ENCODE peak calls at places on chromosomes 6 and 20, in four cellular contexts. L is cardiac fibroblast, W is mucosa of descending colon, B is HepG2. F is an unnamed sample.

GRCh38 chr20:58574014-58574413 is 58.8 kb upstream of the APCDD1L start:
- DNase-seq in L (no peak), W (no peak), B (no peak), F (no peak)

GRCh38 chr6:25359191-25359861 is 80.2 kb downstream of the CARMIL1 start:
- DNase-seq in L (peak; percentile 56), W (no peak), B (no peak), F (peak; percentile 80)

GRCh38 chr6:169970306-169970988 is 219.0 kb downstream of the ERMARD start:
- DNase-seq in L (no peak), W (no peak), B (no peak), F (no peak)

GRCh38 chr20:31936430-31936829 is 15.4 kb downstream of the PDRG1 start:
- DNase-seq in L (no peak), W (no peak), B (no peak), F (no peak)

GRCh38 chr6:82129814-82130213 is 117.7 kb downstream of the IBTK start:
- DNase-seq in L (no peak), W (no peak), B (peak; percentile 10), F (no peak)

GRCh38 chr6:169253745-169254238 is at the start of gene THBS2:
- DNase-seq in L (peak; percentile 93), W (no peak), B (no peak), F (peak; percentile 93)

GRCh38 chr20:37265152-37265551 is 3.5 kb upstream of the GHRH start:
- DNase-seq in L (no peak), W (no peak), B (no peak), F (no peak)

GRCh38 chr6:27049863-27050781 is 197.4 kb upstream of the PRSS16 start:
- DNase-seq in L (no peak), W (no peak), B (no peak), F (no peak)

GRCh38 chr6:9292975-9293374 is 857.6 kb upstream of the SLC35B3 start:
- DNase-seq in L (no peak), W (no peak), B (no peak), F (no peak)

GRCh38 chr6:119138906-119139541 is 60.6 kb upstream of the FAM184A start:
- DNase-seq in L (no peak), W (no peak), B (no peak), F (no peak)

GRCh38 chr20:41152108-41152757 is 14.9 kb downstream of the PLCG1 start:
- DNase-seq in L (no peak), W (no peak), B (no peak), F (no peak)

GRCh38 chr6:7646394-7646793 is 56.4 kb downstream of the SNRNP48 start:
- DNase-seq in L (peak; percentile 97), W (no peak), B (no peak), F (no peak)

GRCh38 chr20:6515261-6515660 is 252.2 kb upstream of the BMP2 start:
- DNase-seq in L (no peak), W (no peak), B (no peak), F (no peak)

GRCh38 chr20:51481311-51481997 is 61.1 kb downstream of the NFATC2 start:
- DNase-seq in L (no peak), W (no peak), B (no peak), F (no peak)

GRCh38 chr6:38143191-38144154 is 323.9 kb downstream of the ZFAND3 start:
- DNase-seq in L (no peak), W (no peak), B (no peak), F (peak; percentile 1)

GRCh38 chr6:32152414-32153251 is 894 bp upstream of the PRRT1 start:
- DNase-seq in L (peak; percentile 43), W (no peak), B (no peak), F (no peak)

DNA sequence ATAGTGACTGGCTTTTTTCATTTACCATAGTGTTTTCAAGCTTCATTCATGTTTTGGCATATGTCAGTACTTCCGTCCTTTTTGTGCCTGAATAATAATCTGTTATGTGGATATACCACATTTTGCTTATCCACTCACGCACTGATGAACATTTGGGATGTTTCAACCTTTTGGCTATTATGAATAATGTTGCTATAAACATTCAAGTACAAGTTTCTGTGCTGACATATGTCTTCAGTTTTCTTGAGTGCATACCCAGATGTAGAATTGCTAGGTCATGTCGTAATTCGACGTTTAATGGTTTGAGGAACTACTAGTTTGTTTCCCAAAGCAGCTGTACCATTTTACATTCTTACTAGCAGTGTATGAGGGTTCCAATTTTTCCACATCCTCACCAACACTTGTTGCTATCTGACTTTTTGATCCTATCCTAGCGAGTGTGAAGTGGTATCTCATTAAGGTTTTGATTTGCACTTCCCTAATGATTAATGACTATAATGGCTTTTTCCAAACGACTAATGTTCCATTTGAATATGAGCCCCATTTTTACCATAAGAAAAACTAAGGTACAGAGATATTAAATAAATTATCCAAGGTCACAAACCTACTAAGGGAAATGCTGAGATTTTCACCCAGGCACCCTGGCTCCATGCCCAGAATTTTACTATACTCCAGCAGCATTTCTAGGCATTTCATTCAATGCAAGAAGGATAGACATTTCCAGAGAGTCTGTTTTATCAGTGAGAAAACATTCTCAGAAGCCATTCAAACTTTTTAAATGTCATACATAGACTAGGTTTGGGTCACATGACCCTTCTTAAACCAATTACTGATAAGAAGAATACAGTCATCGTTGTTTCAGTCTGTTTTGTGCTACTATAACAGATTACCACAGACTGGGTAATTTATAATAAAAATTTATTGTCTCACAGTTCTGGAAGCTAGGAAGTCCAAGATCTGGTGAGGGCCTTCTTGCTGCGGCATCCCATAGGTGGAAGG is 71.1 kb upstream of the RUNX2 start:
- DNase-seq in L (peak; percentile 9), W (no peak), B (no peak), F (no peak)
- H3K4me3 ChIP-seq in L (no peak overlapping the region), W (no peak overlapping the region), B (no peak overlapping the region), F (no peak overlapping the region)

DNA sequence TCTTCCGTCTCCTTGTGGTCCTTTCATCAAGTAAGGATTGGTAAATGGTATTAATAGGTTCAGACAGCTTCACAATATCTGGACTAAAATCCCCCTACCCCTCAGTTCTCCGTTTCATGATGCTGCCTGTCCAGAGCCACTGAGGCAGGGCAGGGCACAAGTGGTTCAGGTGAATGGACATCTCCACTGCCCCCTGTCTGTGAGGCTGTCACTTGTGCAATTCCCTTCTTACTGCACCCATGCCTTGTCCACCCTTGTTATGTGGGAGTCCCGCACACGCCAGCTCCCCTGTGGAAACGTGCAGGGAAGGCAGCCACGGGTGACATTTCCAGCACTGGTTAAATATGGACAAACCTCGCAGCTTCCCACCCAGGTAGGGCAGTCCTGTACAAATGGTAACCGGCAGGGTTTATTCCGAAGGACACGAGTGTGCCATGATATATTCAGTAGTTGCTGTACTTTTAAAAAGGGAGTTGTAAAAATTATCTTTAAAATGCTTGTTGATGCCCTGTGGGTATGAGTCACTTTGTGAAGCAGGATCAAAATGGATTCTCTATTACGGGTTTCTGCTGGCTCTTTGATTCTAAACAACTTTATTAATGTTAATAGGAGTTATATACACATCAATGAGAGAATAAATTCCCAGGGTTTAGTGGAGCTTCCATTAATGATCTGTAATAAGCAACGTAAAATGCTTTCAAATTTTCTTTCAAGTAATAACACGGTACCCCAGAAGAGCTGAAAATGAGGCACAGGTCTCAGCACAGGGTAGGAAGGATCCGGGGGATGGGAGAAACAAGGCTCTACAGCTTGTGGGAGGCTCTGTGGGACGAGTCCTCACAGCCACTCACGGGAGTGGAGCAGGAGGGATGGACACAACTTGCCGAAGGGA is 73.4 kb downstream of the FYN start:
- DNase-seq in L (no peak), W (no peak), B (no peak), F (no peak)
- TF ChIP-seq CTCF in L (peak; percentile 8), W (no peak), B (peak; percentile 30), F (peak; percentile 3)

GRCh38 chr20:3733119-3733995 is 872 bp downstream of the HSPA12B start:
- DNase-seq in L (no peak), W (no peak), B (no peak), F (no peak)
- H3K4me3 ChIP-seq in L (no peak overlapping the region), W (no peak overlapping the region), B (no peak overlapping the region), F (no peak overlapping the region)

GRCh38 chr6:23647045-23647444 is 479.0 kb upstream of the NRSN1 start:
- DNase-seq in L (no peak), W (no peak), B (no peak), F (no peak)
- TF ChIP-seq CTCF in L (no peak), W (no peak), B (no peak), F (no peak)

DNA sequence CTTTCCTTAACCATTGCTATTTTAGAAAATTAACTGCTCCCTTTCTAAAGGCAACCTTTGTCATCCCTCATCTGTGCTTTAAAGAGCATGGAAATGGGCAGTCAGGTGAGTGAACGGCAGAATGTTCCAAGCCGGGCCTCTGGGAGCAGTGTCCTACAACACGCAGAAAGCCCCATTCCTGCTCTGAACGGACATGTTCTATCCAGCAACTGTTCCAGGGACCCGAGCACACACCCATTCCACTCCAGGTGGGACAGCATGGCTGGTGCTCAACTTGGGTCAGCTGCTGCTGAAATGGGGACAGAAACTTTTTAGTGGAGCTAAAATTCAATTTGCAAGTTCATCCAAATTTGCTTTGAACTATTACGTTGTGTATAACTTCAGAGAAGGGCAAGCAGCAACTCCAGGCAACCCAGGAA is 26.7 kb downstream of the DIDO1 start:
- DNase-seq in L (no peak), W (no peak), B (peak; percentile 66), F (no peak)
- H3K4me3 ChIP-seq in L (no peak overlapping the region), W (no peak overlapping the region), B (no peak overlapping the region), F (no peak overlapping the region)

GRCh38 chr6:35317483-35318199 is 20.0 kb downstream of the DEF6 start:
- DNase-seq in L (no peak), W (peak; percentile 54), B (no peak), F (no peak)

GRCh38 chr6:35318845-35319220 is 21.2 kb downstream of the DEF6 start:
- DNase-seq in L (no peak), W (no peak), B (peak; percentile 62), F (no peak)

GRCh38 chr6:35320031-35320410 is 22.3 kb upstream of the PPARD start:
- DNase-seq in L (no peak), W (no peak), B (no peak), F (no peak)

GRCh38 chr6:35319346-35320030 is 21.9 kb downstream of the DEF6 start:
- DNase-seq in L (no peak), W (no peak), B (no peak), F (no peak)

GRCh38 chr6:35318200-35318844 is 20.7 kb downstream of the DEF6 start:
- DNase-seq in L (peak; percentile 74), W (peak; percentile 86), B (peak; percentile 86), F (no peak)
- TF ChIP-seq CTCF in L (peak; percentile 10), W (no peak), B (peak; percentile 63), F (no peak)

GRCh38 chr6:113073611-113074191 is 726.6 kb downstream of the RFPL4B start:
- DNase-seq in L (peak; percentile 80), W (no peak), B (no peak), F (peak; percentile 65)

GRCh38 chr6:113065606-113066005 is 718.5 kb downstream of the RFPL4B start:
- DNase-seq in L (peak; percentile 52), W (no peak), B (peak; percentile 3), F (peak; percentile 43)

GRCh38 chr6:113068569-113068968 is 721.4 kb downstream of the RFPL4B start:
- DNase-seq in L (no peak), W (no peak), B (no peak), F (no peak)

GRCh38 chr6:113067612-113068262 is 720.6 kb downstream of the RFPL4B start:
- DNase-seq in L (peak; percentile 72), W (no peak), B (no peak), F (no peak)
- H3K4me3 ChIP-seq in L (no peak overlapping the region), W (no peak overlapping the region), B (no peak overlapping the region), F (no peak overlapping the region)